ENCODE peak calls at places on chromosomes 6 and 20, in seven cellular contexts. Q is neural crest cell; E is CD8-positive, alpha-beta memory T cell; H is Calu3; Z is KG1; I is heart left ventricle; S is tibial artery. U is an unnamed sample.

GRCh38 chr6:73452107-73452461 is at the start of gene CGAS:
- DNase-seq in Q (no peak), E (peak), H (peak), Z (peak), I (peak), S (peak), U (peak)

GRCh38 chr20:14924433-14924832 is 587.0 kb upstream of the FLRT3 start:
- DNase-seq in Q (no peak), E (no peak), H (no peak), Z (no peak), I (no peak), S (no peak), U (no peak)

GRCh38 chr6:56683882-56684281 is 41.2 kb upstream of the DST start:
- DNase-seq in Q (no peak), E (no peak), H (peak), Z (no peak), I (peak), S (peak), U (no peak)

GRCh38 chr6:111711989-111712388 is 106.3 kb upstream of the TRAF3IP2 start:
- DNase-seq in Q (no peak), E (no peak), H (no peak), Z (no peak), I (no peak), S (no peak), U (no peak)

GRCh38 chr6:85468326-85468725 is 18.4 kb downstream of the NT5E start:
- DNase-seq in Q (no peak), E (no peak), H (no peak), Z (no peak), I (no peak), S (no peak), U (no peak)

GRCh38 chr6:91130126-91130525 is 543.3 kb upstream of the MAP3K7 start:
- DNase-seq in Q (no peak), E (no peak), H (no peak), Z (no peak), I (no peak), S (no peak), U (no peak)

GRCh38 chr20:54267510-54268003 is 59.7 kb downstream of the PFDN4 start:
- DNase-seq in Q (no peak), E (no peak), H (peak), Z (no peak), I (no peak), S (no peak), U (no peak)

GRCh38 chr20:57514273-57514751 is 10.6 kb downstream of the CTCFL start:
- DNase-seq in Q (peak), E (no peak), H (peak), Z (no peak), I (peak), S (peak), U (peak)

GRCh38 chr6:103507052-103507451 is 1352.7 kb downstream of the HACE1 start:
- DNase-seq in Q (no peak), E (no peak), H (no peak), Z (no peak), I (no peak), S (no peak), U (no peak)

GRCh38 chr20:4060054-4060795 is 44.9 kb upstream of the RNF24 start:
- DNase-seq in Q (no peak), E (no peak), H (peak), Z (no peak), I (peak), S (no peak), U (no peak)

GRCh38 chr6:99016355-99016754 is 68.6 kb upstream of the FBXL4 start:
- DNase-seq in Q (no peak), E (no peak), H (no peak), Z (peak), I (no peak), S (no peak), U (no peak)

GRCh38 chr6:108113557-108114519 is 39.3 kb upstream of the OSTM1 start:
- DNase-seq in Q (peak), E (peak), H (peak), Z (peak), I (peak), S (no peak), U (peak)

GRCh38 chr6:46490425-46491200 is 636 bp downstream of the RCAN2 start:
- DNase-seq in Q (peak), E (no peak), H (peak), Z (no peak), I (peak), S (peak), U (peak)

GRCh38 chr20:53001502-53002301 is 29.5 kb downstream of the TSHZ2 start:
- DNase-seq in Q (no peak), E (no peak), H (no peak), Z (no peak), I (no peak), S (no peak), U (no peak)

GRCh38 chr6:168929871-168930450 is 323.7 kb downstream of the THBS2 start:
- DNase-seq in Q (no peak), E (no peak), H (no peak), Z (no peak), I (no peak), S (no peak), U (no peak)

GRCh38 chr20:19426356-19426755 is 213.9 kb downstream of the SLC24A3 start:
- DNase-seq in Q (no peak), E (no peak), H (no peak), Z (no peak), I (no peak), S (no peak), U (no peak)

GRCh38 chr20:58048096-58048702 is 180.3 kb downstream of the ANKRD60 start:
- DNase-seq in Q (peak), E (no peak), H (peak), Z (no peak), I (no peak), S (no peak), U (no peak)

GRCh38 chr6:113860165-113860955 is 3.2 kb downstream of the MARCKS start:
- DNase-seq in Q (no peak), E (no peak), H (peak), Z (no peak), I (peak), S (peak), U (no peak)

GRCh38 chr6:156563710-156564109 is 213.5 kb upstream of the ARID1B start:
- DNase-seq in Q (no peak), E (no peak), H (no peak), Z (no peak), I (no peak), S (no peak), U (no peak)

GRCh38 chr6:114580882-114581281 is 238.1 kb upstream of the HS3ST5 start:
- DNase-seq in Q (no peak), E (no peak), H (no peak), Z (no peak), I (no peak), S (no peak), U (no peak)

GRCh38 chr20:32875673-32876072 is 16.9 kb downstream of the EFCAB8 start:
- DNase-seq in Q (no peak), E (no peak), H (no peak), Z (no peak), I (no peak), S (no peak), U (no peak)

GRCh38 chr6:118100763-118101162 is 193.7 kb downstream of the SLC35F1 start:
- DNase-seq in Q (no peak), E (no peak), H (no peak), Z (no peak), I (no peak), S (no peak), U (no peak)

U was measured in 8988T.